ENCODE peak calls at places on chromosomes 16 and 17, in five cellular contexts. M is colonic mucosa, O is T follicular helper cell, T is PC-9, A is HCT116. G is an unnamed sample.

GRCh38 chr16:2033057-2033911 is 6.6 kb downstream of the NHERF2 start:
- DNase-seq in A (no peak), O (no peak), M (no peak), T (peak), G (no peak)

GRCh38 chr17:68011199-68011665 is 15.0 kb upstream of the C17orf58 start:
- DNase-seq in A (no peak), M (peak), O (peak), T (peak), G (no peak)

GRCh38 chr16:19162085-19162484 is 6.0 kb upstream of the SYT17 start:
- DNase-seq in A (no peak), M (no peak), T (no peak), O (no peak), G (no peak)

GRCh38 chr17:45739786-45740185 is 44.3 kb upstream of the CRHR1 start:
- DNase-seq in A (no peak), T (peak), M (no peak), O (no peak), G (no peak)

GRCh38 chr17:66549731-66550207 is 247.4 kb downstream of the PRKCA start:
- DNase-seq in T (peak), M (no peak), A (peak), O (no peak), G (peak)

GRCh38 chr17:32828822-32829221 is 48.1 kb downstream of the MYO1D start:
- DNase-seq in A (no peak), O (no peak), M (no peak), T (no peak), G (no peak)

GRCh38 chr17:29592850-29593545 is at the start of gene ANKRD13B:
- DNase-seq in T (peak), M (peak), O (no peak), A (no peak), G (no peak)

GRCh38 chr17:17778308-17779014 is 58.3 kb downstream of the SREBF1 start:
- DNase-seq in A (no peak), O (no peak), M (peak), T (no peak), G (peak)

GRCh38 chr16:8402981-8403853 is 187.1 kb downstream of the TMEM114 start:
- DNase-seq in A (no peak), M (peak), T (no peak), O (no peak), G (no peak)

G was measured in HFF-Myc.